ENCODE peak calls at places on chromosomes 13 and 19, in five cellular contexts. Q is stomach, Y is adrenal gland, M is HepG2, Z is endothelial cell of umbilical vein. N is an unnamed sample. For H3K4me1, the result is how much of the 10 kb centered on the place peaks cover.

GRCh38 chr13:111946214-111946613 is 120.7 kb upstream of the SOX1 start:
- DNase-seq in Q (peak), Y (no peak), M (no peak), Z (no peak), N (no peak)

GRCh38 chr19:5150902-5151741 is 182.2 kb downstream of the KDM4B start:
- DNase-seq in Q (no peak), Y (no peak), M (no peak), Z (no peak), N (peak)

GRCh38 chr13:28117689-28118377 is 17.5 kb upstream of the FLT3 start:
- DNase-seq in Q (peak), Y (peak), M (no peak), Z (peak), N (peak)

GRCh38 chr13:93227280-93227905 is 786 bp downstream of the GPC6 start:
- DNase-seq in Q (no peak), Y (no peak), M (peak), Z (no peak), N (peak)

GRCh38 chr19:55672418-55672817 is 2.6 kb upstream of the EPN1 start:
- DNase-seq in Q (no peak), Y (no peak), M (no peak), Z (no peak), N (no peak)

GRCh38 chr19:49854861-49855263 is 3.9 kb downstream of the PTOV1 start:
- DNase-seq in Q (no peak), Y (no peak), M (no peak), Z (no peak), N (peak)

GRCh38 chr13:81602236-81602635 is 1261.3 kb upstream of the SPRY2 start:
- DNase-seq in Q (no peak), Y (no peak), M (no peak), Z (no peak), N (no peak)

GRCh38 chr13:75721307-75721706 is 85.2 kb downstream of the LMO7 start:
- DNase-seq in Q (no peak), Y (no peak), M (no peak), Z (no peak), N (no peak)

GRCh38 chr19:16124953-16125352 is 13.3 kb downstream of the RAB8A start:
- DNase-seq in Q (no peak), Y (no peak), M (no peak), Z (no peak), N (no peak)

GRCh38 chr19:6038634-6039405 is 60.9 kb upstream of the RANBP3 start:
- DNase-seq in Q (no peak), Y (no peak), M (no peak), Z (no peak), N (no peak)

GRCh38 chr19:5050905-5051304 is 82.0 kb downstream of the KDM4B start:
- DNase-seq in Q (no peak), Y (no peak), M (no peak), Z (no peak), N (no peak)

GRCh38 chr19:10625003-10625761 is at the start of gene SLC44A2:
- DNase-seq in Q (peak), Y (peak), M (no peak), Z (peak), N (peak)

GRCh38 chr13:71712988-71713653 is 153.9 kb downstream of the DACH1 start:
- DNase-seq in Q (no peak), Y (no peak), M (peak), Z (peak), N (no peak)

GRCh38 chr13:44884076-44884729 is 105.1 kb downstream of the NUFIP1 start:
- DNase-seq in Q (no peak), Y (no peak), M (no peak), Z (peak), N (no peak)

GRCh38 chr19:10163557-10163956 is 31.2 kb downstream of the DNMT1 start:
- DNase-seq in Q (no peak), Y (no peak), M (no peak), Z (no peak), N (no peak)

GRCh38 chr13:58921129-58921528 is 1242.6 kb downstream of the DIAPH3 start:
- DNase-seq in Q (no peak), Y (no peak), M (no peak), Z (no peak), N (no peak)

GRCh38 chr13:93861818-93862217 is 617.7 kb downstream of the DCT start:
- DNase-seq in Q (no peak), Y (peak), M (no peak), Z (no peak), N (no peak)

DNA sequence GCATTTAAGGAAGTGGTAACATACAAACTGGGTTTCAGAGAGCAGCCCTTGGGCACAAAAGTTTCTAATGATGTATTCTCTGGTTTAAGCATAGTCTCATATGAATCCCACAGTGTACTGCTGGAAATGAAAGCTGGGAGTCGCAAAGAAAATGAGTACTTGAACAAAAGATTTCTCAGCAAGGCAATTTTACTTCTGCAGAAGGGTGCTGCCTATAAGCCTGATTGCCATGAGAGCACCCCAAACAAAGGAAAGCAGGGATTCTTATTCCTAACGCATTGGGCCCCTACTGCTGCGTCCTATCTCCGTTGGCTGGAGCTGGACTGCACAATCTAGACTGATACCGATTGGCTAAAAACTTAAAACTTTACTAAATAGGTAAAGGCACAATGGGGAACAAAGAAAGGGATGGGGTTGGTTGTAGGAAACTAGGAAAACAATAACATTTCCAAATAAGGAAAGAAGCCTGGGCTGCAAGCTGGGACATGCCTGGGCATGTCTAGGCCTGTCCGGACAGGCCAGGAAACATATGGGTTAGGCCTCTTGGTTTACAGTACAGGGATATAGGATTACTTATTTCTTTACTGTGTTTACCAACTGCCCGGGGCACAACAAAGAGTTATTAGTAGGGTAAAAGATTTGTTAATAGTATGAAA is 27.4 kb upstream of the VN1R4 start:
- DNase-seq in Q (no peak), Y (no peak), M (no peak), Z (peak), N (no peak)
- TF ChIP-seq POLR2A in Q (no peak), Y (no peak), M (no peak), Z (no peak), N (no peak)

GRCh38 chr19:1018932-1019615 is 1.8 kb downstream of the TMEM259 start:
- DNase-seq in Q (no peak), Y (no peak), M (no peak), Z (no peak), N (no peak)

GRCh38 chr19:1017115-1017905 is 3.6 kb downstream of the TMEM259 start:
- DNase-seq in Q (peak), Y (no peak), M (no peak), Z (no peak), N (peak)

GRCh38 chr19:1017906-1018305 is 3.0 kb downstream of the TMEM259 start:
- DNase-seq in Q (no peak), Y (no peak), M (no peak), Z (no peak), N (no peak)

GRCh38 chr19:1019616-1019961 is 1.3 kb downstream of the TMEM259 start:
- DNase-seq in Q (no peak), Y (no peak), M (no peak), Z (no peak), N (no peak)

DNA sequence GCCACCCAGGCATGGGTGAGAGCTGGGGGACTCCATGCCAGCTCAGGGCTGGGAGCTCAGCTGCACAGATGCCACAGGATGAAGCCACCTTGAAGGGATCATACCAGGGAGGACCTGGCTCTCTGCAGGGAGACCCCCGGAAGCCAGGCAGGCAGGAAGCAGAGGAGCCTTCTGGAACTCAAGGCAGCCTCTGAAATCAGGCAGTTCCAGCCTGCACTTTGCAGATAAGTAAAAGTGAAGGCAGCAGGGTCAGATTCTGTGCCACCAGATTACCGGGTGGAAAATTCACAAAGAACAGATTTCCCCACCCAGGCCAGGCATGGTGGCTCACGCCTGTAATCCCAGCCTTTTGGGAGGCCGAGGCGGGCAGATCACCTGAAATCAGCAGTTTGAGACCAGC is 2.5 kb downstream of the TMEM259 start:
- DNase-seq in Q (no peak), Y (no peak), M (no peak), Z (no peak), N (no peak)
- H3K4me1 ChIP-seq in Q (half or more), Y (half or more), M (under half), Z (under half), N (under half)

GRCh38 chr13:53098455-53098854 is 69.8 kb downstream of the OLFM4 start:
- DNase-seq in Q (no peak), Y (no peak), M (no peak), Z (no peak), N (no peak)
- TF ChIP-seq POLR2A in Q (no peak), Y (no peak), M (no peak), Z (no peak), N (no peak)

DNA sequence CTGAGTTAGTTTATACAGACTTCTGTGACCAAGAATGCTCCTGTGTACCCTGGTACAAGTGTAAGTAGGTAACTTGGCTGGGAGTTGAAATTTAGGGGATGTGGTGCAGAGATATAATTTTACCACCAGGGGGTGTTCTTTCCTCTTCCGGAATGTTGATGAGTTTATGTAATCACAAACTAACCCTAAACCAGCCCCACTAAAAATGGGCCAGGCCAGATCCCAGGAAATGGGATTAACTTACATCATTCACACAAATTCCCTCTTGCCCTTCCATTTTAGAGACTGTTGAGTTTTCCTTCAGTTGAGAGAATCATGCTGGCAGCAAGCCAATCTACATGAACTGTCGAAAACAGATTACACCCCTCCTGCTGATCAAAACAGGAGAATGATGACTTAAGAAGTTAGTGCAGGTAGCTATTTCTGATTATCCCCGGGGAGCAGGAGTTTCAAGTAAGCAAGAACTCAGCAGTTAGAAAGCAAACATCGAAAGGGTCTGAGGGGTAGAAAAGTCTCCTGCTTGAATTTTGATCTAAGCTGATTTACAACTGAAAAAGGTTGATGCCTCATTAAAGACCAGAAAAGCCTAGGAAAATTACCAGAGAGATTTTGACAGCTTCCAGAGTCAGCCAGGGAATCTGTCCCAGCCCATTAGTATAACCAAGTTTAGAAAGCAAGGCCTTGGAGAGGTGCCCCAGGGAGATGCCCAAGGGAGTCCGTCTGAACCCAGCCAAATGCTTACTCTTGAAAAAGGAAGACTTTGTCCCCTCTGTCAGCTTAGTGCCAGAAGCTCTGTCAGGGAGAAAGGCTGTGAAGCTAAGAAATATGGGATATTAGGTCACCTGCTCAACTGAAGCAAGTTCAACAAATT is 32.3 kb upstream of the MED4 start:
- DNase-seq in Q (peak), Y (peak), M (peak), Z (peak), N (peak)
- H3K4me1 ChIP-seq in Q (half or more), Y (under half), M (half or more), Z (under half), N (under half)

GRCh38 chr19:1251503-1252220 is 3.3 kb downstream of the MIDN start:
- DNase-seq in Q (no peak), Y (peak), M (peak), Z (peak), N (peak)
- TF ChIP-seq POLR2A in Q (no peak), Y (peak), M (peak), Z (peak), N (no peak)

DNA sequence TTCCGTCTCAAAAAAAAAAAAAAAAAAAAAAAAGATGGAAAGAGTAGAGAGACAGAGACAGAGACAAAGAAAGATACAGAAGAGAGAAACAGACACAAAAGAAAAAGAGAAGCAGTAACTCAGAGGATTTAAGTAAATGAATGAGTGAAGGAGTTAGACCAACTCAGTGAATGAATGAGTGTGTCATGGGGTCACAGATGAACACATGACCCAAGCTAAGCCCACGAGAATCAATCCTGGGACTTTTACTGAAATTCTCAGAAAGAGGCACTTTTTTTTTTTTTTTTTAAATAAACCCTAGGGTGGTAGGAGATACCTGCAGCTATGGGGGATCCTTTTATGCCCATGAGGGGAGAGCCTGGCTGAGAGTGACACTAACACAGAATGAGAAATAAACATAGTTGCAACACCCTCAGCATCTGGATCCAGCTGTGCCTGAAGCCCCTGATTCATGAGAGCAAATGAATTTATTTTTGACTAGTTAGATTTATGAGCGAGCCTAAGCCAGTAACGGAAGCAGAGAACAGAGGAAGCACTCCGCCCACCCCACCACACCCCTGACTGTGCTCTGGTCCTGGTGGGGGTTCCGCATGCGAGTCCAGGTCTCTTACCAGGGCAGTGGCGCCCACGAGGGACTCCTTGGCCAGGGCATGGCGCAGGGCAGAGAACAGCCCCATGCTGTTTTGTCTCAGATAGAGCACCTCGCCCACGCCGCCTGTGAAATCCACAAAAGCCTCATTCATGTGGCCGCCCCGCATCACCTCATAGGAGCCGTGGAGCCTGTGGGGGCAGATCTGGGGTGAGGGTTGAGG is 4.6 kb downstream of the CAPN12 start:
- DNase-seq in Q (no peak), Y (no peak), M (no peak), Z (peak), N (no peak)
- H3K4me1 ChIP-seq in Q (under half), Y (under half), M (half or more), Z (under half), N (under half)